ENCODE peak calls at places on chromosomes 11 and 22, in four cellular contexts. R is Peyer's patch; J is CD8-positive, alpha-beta T cell; Y is A549. N is an unnamed sample.
A peak's percentile ranks its signal among the peaks of the same experiment; 100 is the strongest.

GRCh38 chr11:62439785-62440602 is 21.2 kb downstream of the SCGB1A1 start:
- DNase-seq in R (peak; percentile 41), Y (no peak), J (no peak), N (no peak)

GRCh38 chr11:122679441-122679840 is 23.9 kb downstream of the UBASH3B start:
- DNase-seq in J (no peak), R (no peak), Y (no peak), N (no peak)

GRCh38 chr22:28474248-28474647 is 205.4 kb downstream of the TTC28 start:
- DNase-seq in R (no peak), Y (no peak), J (no peak), N (no peak)

GRCh38 chr11:120608760-120609211 is 97.2 kb downstream of the GRIK4 start:
- DNase-seq in Y (no peak), J (no peak), R (no peak), N (no peak)

GRCh38 chr22:36332623-36333331 is 55.0 kb downstream of the MYH9 start:
- DNase-seq in Y (no peak), J (peak; percentile 67), R (no peak), N (peak; percentile 82)

GRCh38 chr11:56122073-56122472 is at the start of gene OR8H3:
- DNase-seq in R (no peak), Y (no peak), J (no peak), N (no peak)

GRCh38 chr22:33853200-33854097 is 66.8 kb downstream of the LARGE1 start:
- DNase-seq in R (peak; percentile 63), Y (peak; percentile 39), J (no peak), N (no peak)

GRCh38 chr11:65777241-65777640 is 3.5 kb downstream of the AP5B1 start:
- DNase-seq in Y (no peak), J (no peak), R (no peak), N (no peak)

GRCh38 chr22:25475554-25476022 is 88.9 kb upstream of the GRK3 start:
- DNase-seq in Y (no peak), R (no peak), J (no peak), N (no peak)

GRCh38 chr11:3095712-3096361 is 38.6 kb upstream of the CARS1 start:
- DNase-seq in J (no peak), R (peak; percentile 22), Y (peak; percentile 28), N (peak; percentile 45)

DNA sequence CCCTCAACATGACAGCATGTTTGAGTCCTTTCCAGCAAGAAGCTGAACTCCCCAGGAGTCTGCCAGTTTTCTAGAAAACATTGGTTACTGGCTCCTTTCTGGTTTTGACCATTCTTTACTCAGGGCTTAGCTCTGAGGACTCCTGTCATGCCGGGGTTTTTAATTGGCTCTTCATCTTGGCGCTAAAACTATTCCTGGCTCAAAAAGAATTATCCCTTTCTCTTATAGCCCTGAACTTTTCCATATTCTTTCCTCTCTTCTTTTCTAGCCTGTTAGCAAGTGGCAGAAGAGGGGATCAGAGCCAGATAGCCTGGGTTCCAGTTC is 59.7 kb downstream of the TRAF6 start:
- DNase-seq in J (no peak), R (no peak), Y (no peak), N (no peak)
- H3K27ac ChIP-seq in J (no peak overlapping the region), R (no peak overlapping the region), Y (no peak overlapping the region), N (no peak overlapping the region)

DNA sequence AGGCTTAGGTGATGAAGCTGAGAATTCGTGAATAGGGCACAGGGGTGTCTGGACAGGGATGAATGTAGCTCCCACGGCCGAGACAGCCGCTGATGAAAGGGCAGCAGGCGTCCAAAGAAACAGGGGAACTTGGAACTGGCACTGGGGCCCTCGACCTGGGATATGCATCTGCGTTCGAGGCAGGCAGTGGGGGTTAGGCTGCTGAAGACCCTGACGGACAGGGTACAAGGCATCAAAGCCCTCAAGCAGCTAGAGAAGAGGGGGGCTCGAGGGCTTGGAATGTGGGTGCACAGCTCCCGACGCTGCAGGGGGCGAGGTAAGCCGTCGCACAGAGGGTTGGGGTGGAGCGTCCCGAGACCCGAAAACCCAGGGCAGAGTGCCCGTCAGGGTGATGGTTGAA is 6.9 kb upstream of the SYT8 start:
- DNase-seq in J (no peak), R (peak; percentile 31), Y (no peak), N (no peak)
- TF ChIP-seq CTCF in J (no peak), R (no peak), Y (no peak), N (no peak)

GRCh38 chr22:50398698-50399648 is 55.8 kb downstream of the PPP6R2 start:
- DNase-seq in R (no peak), Y (no peak), J (no peak), N (no peak)
- H3K27ac ChIP-seq in R (peak overlapping the region; percentile 52), Y (no peak overlapping the region), J (no peak overlapping the region), N (peak overlapping the region; percentile 29)

GRCh38 chr11:69297225-69297925 is 3.4 kb downstream of the MYEOV start:
- DNase-seq in Y (peak; percentile 93), J (peak; percentile 87), R (peak; percentile 92), N (peak; percentile 95)

GRCh38 chr11:69295995-69296889 is 2.3 kb downstream of the MYEOV start:
- DNase-seq in R (peak; percentile 53), Y (no peak), J (no peak), N (peak; percentile 57)

GRCh38 chr11:69297926-69298777 is 4.2 kb downstream of the MYEOV start:
- DNase-seq in Y (peak; percentile 76), R (peak; percentile 73), J (peak; percentile 82), N (peak; percentile 56)

GRCh38 chr11:69295079-69295994 is 1.4 kb downstream of the MYEOV start:
- DNase-seq in Y (no peak), R (peak; percentile 50), J (no peak), N (no peak)

GRCh38 chr11:69296890-69297224 is 2.9 kb downstream of the MYEOV start:
- DNase-seq in Y (no peak), R (no peak), J (no peak), N (no peak)
- TF ChIP-seq CTCF in Y (no peak), R (no peak), J (no peak), N (no peak)

DNA sequence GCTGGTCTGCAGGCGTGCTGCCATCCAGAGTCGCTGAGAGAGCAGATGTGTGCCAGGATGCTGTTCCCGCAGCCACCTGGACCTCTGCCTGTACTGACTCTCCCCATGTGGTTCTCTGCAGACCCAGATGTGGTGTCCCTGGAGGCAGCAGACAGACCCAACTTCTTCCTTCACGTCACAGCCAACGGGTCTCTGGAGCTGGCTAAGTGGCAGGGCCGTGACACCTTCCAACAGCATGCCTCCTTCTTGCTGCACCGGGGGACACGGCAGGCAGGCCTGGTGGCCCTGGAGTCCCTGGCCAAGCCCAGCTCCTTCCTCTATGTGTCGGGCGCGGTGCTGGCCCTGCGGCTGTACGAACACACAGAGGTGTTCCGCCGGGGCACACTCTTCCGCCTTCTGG is 58.7 kb downstream of the OTOG start:
- DNase-seq in J (no peak), Y (no peak), R (no peak), N (no peak)
- H3K27ac ChIP-seq in J (no peak overlapping the region), Y (no peak overlapping the region), R (no peak overlapping the region), N (no peak overlapping the region)

GRCh38 chr11:75245356-75246005 is 4.9 kb downstream of the TPBGL start:
- DNase-seq in Y (no peak), J (no peak), R (no peak), N (no peak)
- TF ChIP-seq CTCF in Y (peak; percentile 11), J (no peak), R (no peak), N (no peak)

DNA sequence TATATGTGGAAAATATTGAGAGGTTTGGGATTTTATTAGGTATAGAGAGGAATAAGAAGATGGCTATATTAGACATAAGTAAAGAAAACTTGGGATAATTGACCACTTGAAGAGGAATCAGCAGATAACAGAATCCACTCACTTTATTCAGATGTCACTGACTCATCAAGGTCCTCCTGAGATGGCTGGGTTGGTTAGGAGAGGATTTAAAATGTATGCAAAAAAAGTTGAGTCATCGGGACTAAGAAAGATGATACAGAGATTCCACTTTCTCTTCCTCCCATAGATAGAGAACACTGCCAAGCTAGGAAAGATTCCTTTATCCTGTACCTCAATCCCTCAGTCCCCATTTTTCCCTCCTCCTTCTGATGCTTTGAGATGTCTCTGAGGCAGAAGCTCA is at the start of gene OR6A2:
- DNase-seq in J (no peak), Y (no peak), R (no peak), N (no peak)
- H3K27ac ChIP-seq in J (no peak within 1 kb of the TSS), Y (no peak within 1 kb of the TSS), R (no peak within 1 kb of the TSS), N (no peak within 1 kb of the TSS)

GRCh38 chr11:20002312-20003216 is 157.7 kb downstream of the DBX1 start:
- DNase-seq in Y (no peak), J (no peak), R (no peak), N (no peak)

GRCh38 chr11:20003357-20003756 is 156.9 kb downstream of the DBX1 start:
- DNase-seq in Y (no peak), R (no peak), J (no peak), N (no peak)

GRCh38 chr11:20007386-20007785 is 152.9 kb downstream of the DBX1 start:
- DNase-seq in Y (no peak), J (no peak), R (no peak), N (no peak)

GRCh38 chr11:20005747-20006146 is 154.5 kb downstream of the DBX1 start:
- DNase-seq in Y (no peak), J (no peak), R (no peak), N (no peak)

DNA sequence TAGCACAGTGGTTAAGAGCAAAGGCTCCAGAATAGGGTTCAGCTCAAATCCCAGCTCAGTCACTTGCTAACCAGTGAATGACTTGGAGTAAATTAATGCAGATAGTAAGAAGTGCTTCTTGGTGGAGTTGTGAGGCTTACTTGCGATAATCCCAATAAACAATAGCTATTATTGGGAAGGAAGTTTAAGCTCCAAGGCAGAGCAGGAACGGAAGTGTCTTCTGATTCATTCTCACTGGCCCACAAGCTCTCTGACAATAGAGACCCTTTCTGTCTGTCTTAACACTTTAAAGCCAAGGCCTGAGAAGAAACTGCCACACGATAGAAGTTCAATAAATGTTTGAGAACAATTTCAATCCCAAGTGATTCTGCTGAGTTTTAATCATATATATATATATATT is 155.4 kb downstream of the DBX1 start:
- DNase-seq in J (no peak), Y (no peak), R (no peak), N (no peak)
- TF ChIP-seq CTCF in J (no peak), Y (no peak), R (no peak), N (no peak)

DNA sequence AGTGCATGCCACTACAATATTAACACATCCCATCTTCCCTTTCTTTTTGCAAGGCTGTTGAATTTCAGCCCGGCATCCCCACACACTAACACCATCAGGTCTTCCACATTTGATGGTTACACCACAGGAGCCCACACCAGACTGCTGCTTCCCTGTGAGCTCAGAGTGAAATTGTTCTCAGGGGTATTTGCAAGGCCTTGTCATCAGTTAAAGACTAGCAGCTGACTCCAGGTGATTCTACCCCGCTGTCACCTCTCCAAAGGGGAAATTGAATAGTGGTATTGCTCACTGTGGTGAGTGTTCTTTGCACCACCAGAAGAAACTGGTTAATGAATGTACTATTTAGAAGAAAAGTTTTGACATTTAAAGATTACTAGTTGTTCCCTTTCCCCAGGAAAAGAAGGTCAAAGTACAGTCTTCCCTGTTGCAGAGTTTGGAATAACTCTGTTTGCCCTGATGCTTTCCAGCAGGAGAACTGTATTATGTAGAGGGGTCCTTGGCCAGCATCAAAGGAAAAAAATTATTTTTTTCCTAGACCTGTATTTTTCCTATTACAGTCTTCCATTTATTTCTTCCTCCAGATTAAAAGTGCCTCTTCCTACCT is 41.9 kb downstream of the BID start:
- DNase-seq in R (no peak), J (no peak), Y (no peak), N (no peak)
- H3K27ac ChIP-seq in R (no peak overlapping the region), J (no peak overlapping the region), Y (no peak overlapping the region), N (no peak overlapping the region)

N was measured in RWPE1.